ENCODE peak calls at places on chromosomes 4 and X, in eight cellular contexts. One of them, this sample, is unnamed.

GRCh38 chr4:87270144-87270543 is 49.7 kb upstream of the KLHL8 start:
- DNase-seq in thyroid gland: no peak
- DNase-seq in GM23338: peak; percentile 65
- DNase-seq in NCI-H1694: no peak
- DNase-seq in progenitor cell of endocrine pancreas: no peak
- DNase-seq in Karpas-422: peak; percentile 51
- DNase-seq in uterus: no peak
- DNase-seq in stimulated activated CD4-positive, alpha-beta T cell treated with anti-CD3 and anti-CD28 coated beads, TNF-alpha, amount 100 ng/mL, for 1 hour: no peak
- DNase-seq in this sample: no peak

GRCh38 chr4:168825975-168826374 is 184.1 kb downstream of the CBR4 start:
- DNase-seq in thyroid gland: no peak
- DNase-seq in GM23338: no peak
- DNase-seq in NCI-H1694: no peak
- DNase-seq in progenitor cell of endocrine pancreas: no peak
- DNase-seq in Karpas-422: no peak
- DNase-seq in uterus: no peak
- DNase-seq in stimulated activated CD4-positive, alpha-beta T cell treated with anti-CD3 and anti-CD28 coated beads, TNF-alpha, amount 100 ng/mL, for 1 hour: no peak
- DNase-seq in this sample: no peak

GRCh38 chrX:143788265-143788664 is 67.7 kb upstream of the SPANXN2 start:
- DNase-seq in thyroid gland: no peak
- DNase-seq in GM23338: peak; percentile 1
- DNase-seq in NCI-H1694: no peak
- DNase-seq in progenitor cell of endocrine pancreas: no peak
- DNase-seq in Karpas-422: peak; percentile 76
- DNase-seq in uterus: no peak
- DNase-seq in stimulated activated CD4-positive, alpha-beta T cell treated with anti-CD3 and anti-CD28 coated beads, TNF-alpha, amount 100 ng/mL, for 1 hour: no peak
- DNase-seq in this sample: no peak

GRCh38 chrX:10126834-10127233 is 29.9 kb upstream of the CLCN4 start:
- DNase-seq in thyroid gland: no peak
- DNase-seq in GM23338: no peak
- DNase-seq in NCI-H1694: no peak
- DNase-seq in progenitor cell of endocrine pancreas: no peak
- DNase-seq in Karpas-422: no peak
- DNase-seq in uterus: no peak
- DNase-seq in stimulated activated CD4-positive, alpha-beta T cell treated with anti-CD3 and anti-CD28 coated beads, TNF-alpha, amount 100 ng/mL, for 1 hour: no peak
- DNase-seq in this sample: no peak

GRCh38 chr4:3472411-3473141 is 9.5 kb downstream of the DOK7 start:
- DNase-seq in thyroid gland: peak; percentile 0
- DNase-seq in GM23338: no peak
- DNase-seq in NCI-H1694: no peak
- DNase-seq in progenitor cell of endocrine pancreas: no peak
- DNase-seq in Karpas-422: no peak
- DNase-seq in uterus: no peak
- DNase-seq in stimulated activated CD4-positive, alpha-beta T cell treated with anti-CD3 and anti-CD28 coated beads, TNF-alpha, amount 100 ng/mL, for 1 hour: no peak
- DNase-seq in this sample: no peak

GRCh38 chr4:41339812-41340809 is 83.4 kb downstream of the UCHL1 start:
- DNase-seq in thyroid gland: peak; percentile 26
- DNase-seq in GM23338: peak; percentile 87
- DNase-seq in NCI-H1694: peak; percentile 44
- DNase-seq in progenitor cell of endocrine pancreas: no peak
- DNase-seq in Karpas-422: no peak
- DNase-seq in uterus: no peak
- DNase-seq in stimulated activated CD4-positive, alpha-beta T cell treated with anti-CD3 and anti-CD28 coated beads, TNF-alpha, amount 100 ng/mL, for 1 hour: no peak
- DNase-seq in this sample: no peak

GRCh38 chr4:8274772-8275241 is 5.3 kb downstream of the HTRA3 start:
- DNase-seq in thyroid gland: peak; percentile 78
- DNase-seq in GM23338: no peak
- DNase-seq in NCI-H1694: peak; percentile 81
- DNase-seq in progenitor cell of endocrine pancreas: no peak
- DNase-seq in Karpas-422: no peak
- DNase-seq in uterus: peak; percentile 95
- DNase-seq in stimulated activated CD4-positive, alpha-beta T cell treated with anti-CD3 and anti-CD28 coated beads, TNF-alpha, amount 100 ng/mL, for 1 hour: no peak
- DNase-seq in this sample: peak; percentile 91

GRCh38 chr4:825063-825968 is 613 bp downstream of the CPLX1 start:
- DNase-seq in thyroid gland: no peak
- DNase-seq in GM23338: peak; percentile 68
- DNase-seq in NCI-H1694: no peak
- DNase-seq in progenitor cell of endocrine pancreas: no peak
- DNase-seq in Karpas-422: no peak
- DNase-seq in uterus: no peak
- DNase-seq in stimulated activated CD4-positive, alpha-beta T cell treated with anti-CD3 and anti-CD28 coated beads, TNF-alpha, amount 100 ng/mL, for 1 hour: no peak
- DNase-seq in this sample: no peak

GRCh38 chr4:172169871-172170270 is 356.7 kb downstream of the GALNTL6 start:
- DNase-seq in thyroid gland: no peak
- DNase-seq in GM23338: peak; percentile 30
- DNase-seq in NCI-H1694: no peak
- DNase-seq in progenitor cell of endocrine pancreas: no peak
- DNase-seq in Karpas-422: no peak
- DNase-seq in uterus: no peak
- DNase-seq in stimulated activated CD4-positive, alpha-beta T cell treated with anti-CD3 and anti-CD28 coated beads, TNF-alpha, amount 100 ng/mL, for 1 hour: no peak
- DNase-seq in this sample: no peak

GRCh38 chr4:1200425-1201035 is 28.1 kb upstream of the SPON2 start:
- DNase-seq in thyroid gland: peak; percentile 0
- DNase-seq in GM23338: no peak
- DNase-seq in NCI-H1694: peak; percentile 53
- DNase-seq in progenitor cell of endocrine pancreas: no peak
- DNase-seq in Karpas-422: no peak
- DNase-seq in uterus: peak; percentile 90
- DNase-seq in stimulated activated CD4-positive, alpha-beta T cell treated with anti-CD3 and anti-CD28 coated beads, TNF-alpha, amount 100 ng/mL, for 1 hour: no peak
- DNase-seq in this sample: peak; percentile 69

GRCh38 chrX:130144509-130144908 is 21.1 kb downstream of the AIFM1 start:
- DNase-seq in thyroid gland: no peak
- DNase-seq in GM23338: no peak
- DNase-seq in NCI-H1694: no peak
- DNase-seq in progenitor cell of endocrine pancreas: no peak
- DNase-seq in Karpas-422: no peak
- DNase-seq in uterus: no peak
- DNase-seq in stimulated activated CD4-positive, alpha-beta T cell treated with anti-CD3 and anti-CD28 coated beads, TNF-alpha, amount 100 ng/mL, for 1 hour: no peak
- DNase-seq in this sample: no peak

GRCh38 chr4:87387237-87387636 is 3.8 kb downstream of the HSD17B11 start:
- DNase-seq in thyroid gland: no peak
- DNase-seq in GM23338: no peak
- DNase-seq in NCI-H1694: no peak
- DNase-seq in progenitor cell of endocrine pancreas: no peak
- DNase-seq in Karpas-422: no peak
- DNase-seq in uterus: no peak
- DNase-seq in stimulated activated CD4-positive, alpha-beta T cell treated with anti-CD3 and anti-CD28 coated beads, TNF-alpha, amount 100 ng/mL, for 1 hour: no peak
- DNase-seq in this sample: no peak

GRCh38 chrX:10044021-10044420 is 76.9 kb downstream of the CLDN34 start:
- DNase-seq in thyroid gland: no peak
- DNase-seq in GM23338: no peak
- DNase-seq in NCI-H1694: no peak
- DNase-seq in progenitor cell of endocrine pancreas: no peak
- DNase-seq in Karpas-422: no peak
- DNase-seq in uterus: no peak
- DNase-seq in stimulated activated CD4-positive, alpha-beta T cell treated with anti-CD3 and anti-CD28 coated beads, TNF-alpha, amount 100 ng/mL, for 1 hour: no peak
- DNase-seq in this sample: no peak

GRCh38 chr4:126611900-126612299 is 1020.9 kb upstream of the INTU start:
- DNase-seq in thyroid gland: no peak
- DNase-seq in GM23338: no peak
- DNase-seq in NCI-H1694: no peak
- DNase-seq in progenitor cell of endocrine pancreas: no peak
- DNase-seq in Karpas-422: no peak
- DNase-seq in uterus: no peak
- DNase-seq in stimulated activated CD4-positive, alpha-beta T cell treated with anti-CD3 and anti-CD28 coated beads, TNF-alpha, amount 100 ng/mL, for 1 hour: no peak
- DNase-seq in this sample: no peak

GRCh38 chr4:69147334-69147733 is 51.1 kb downstream of the UGT2B7 start:
- DNase-seq in thyroid gland: peak; percentile 91
- DNase-seq in GM23338: no peak
- DNase-seq in NCI-H1694: no peak
- DNase-seq in progenitor cell of endocrine pancreas: no peak
- DNase-seq in Karpas-422: no peak
- DNase-seq in uterus: no peak
- DNase-seq in stimulated activated CD4-positive, alpha-beta T cell treated with anti-CD3 and anti-CD28 coated beads, TNF-alpha, amount 100 ng/mL, for 1 hour: no peak
- DNase-seq in this sample: no peak

GRCh38 chrX:75746891-75747639 is 38.0 kb downstream of the MAGEE2 start:
- DNase-seq in thyroid gland: peak; percentile 48
- DNase-seq in GM23338: peak; percentile 52
- DNase-seq in NCI-H1694: peak; percentile 1
- DNase-seq in progenitor cell of endocrine pancreas: peak; percentile 14
- DNase-seq in Karpas-422: peak; percentile 75
- DNase-seq in uterus: peak; percentile 27
- DNase-seq in stimulated activated CD4-positive, alpha-beta T cell treated with anti-CD3 and anti-CD28 coated beads, TNF-alpha, amount 100 ng/mL, for 1 hour: peak; percentile 18
- DNase-seq in this sample: no peak

GRCh38 chr4:37905526-37906169 is 14.8 kb downstream of the TBC1D1 start:
- DNase-seq in thyroid gland: no peak
- DNase-seq in GM23338: no peak
- DNase-seq in NCI-H1694: no peak
- DNase-seq in progenitor cell of endocrine pancreas: no peak
- DNase-seq in Karpas-422: no peak
- DNase-seq in uterus: no peak
- DNase-seq in stimulated activated CD4-positive, alpha-beta T cell treated with anti-CD3 and anti-CD28 coated beads, TNF-alpha, amount 100 ng/mL, for 1 hour: no peak
- DNase-seq in this sample: no peak

This sample was measured in right atrium auricular region.